ENCODE peak calls at places on chromosomes 6 and 20, in seven cellular contexts. One of them, this sample, is unnamed. For H3K4me1, the result is how much of the 10 kb centered on the place peaks cover.

GRCh38 chr6:35181933-35182612 is 31.7 kb upstream of the SCUBE3 start:
- DNase-seq in endothelial cell of umbilical vein: peak
- DNase-seq in upper lobe of left lung: peak
- DNase-seq in prostate gland: no peak
- DNase-seq in stomach: peak
- DNase-seq in spleen: no peak
- DNase-seq in HCT116: peak
- DNase-seq in this sample: peak

GRCh38 chr6:130811932-130812331 is 15.3 kb upstream of the SMLR1 start:
- DNase-seq in endothelial cell of umbilical vein: no peak
- DNase-seq in upper lobe of left lung: no peak
- DNase-seq in prostate gland: no peak
- DNase-seq in stomach: no peak
- DNase-seq in spleen: no peak
- DNase-seq in HCT116: no peak
- DNase-seq in this sample: no peak

GRCh38 chr20:62918137-62918536 is 8.2 kb downstream of the DIDO1 start:
- DNase-seq in endothelial cell of umbilical vein: no peak
- DNase-seq in upper lobe of left lung: no peak
- DNase-seq in prostate gland: no peak
- DNase-seq in stomach: no peak
- DNase-seq in spleen: no peak
- DNase-seq in HCT116: no peak
- DNase-seq in this sample: no peak

GRCh38 chr6:141321486-141322347 is 811.0 kb upstream of the GJE1 start:
- DNase-seq in endothelial cell of umbilical vein: no peak
- DNase-seq in upper lobe of left lung: no peak
- DNase-seq in prostate gland: no peak
- DNase-seq in stomach: no peak
- DNase-seq in spleen: no peak
- DNase-seq in HCT116: no peak
- DNase-seq in this sample: no peak

GRCh38 chr20:62416651-62417637 is 9.9 kb upstream of the CABLES2 start:
- DNase-seq in endothelial cell of umbilical vein: no peak
- DNase-seq in upper lobe of left lung: peak
- DNase-seq in prostate gland: no peak
- DNase-seq in stomach: no peak
- DNase-seq in spleen: no peak
- DNase-seq in HCT116: no peak
- DNase-seq in this sample: no peak

GRCh38 chr20:42705550-42705949 is 484.2 kb downstream of the PTPRT start:
- DNase-seq in endothelial cell of umbilical vein: no peak
- DNase-seq in upper lobe of left lung: no peak
- DNase-seq in prostate gland: no peak
- DNase-seq in stomach: no peak
- DNase-seq in spleen: no peak
- DNase-seq in HCT116: no peak
- DNase-seq in this sample: no peak

GRCh38 chr6:51768087-51768486 is 319.3 kb downstream of the PKHD1 start:
- DNase-seq in endothelial cell of umbilical vein: no peak
- DNase-seq in upper lobe of left lung: no peak
- DNase-seq in prostate gland: no peak
- DNase-seq in stomach: no peak
- DNase-seq in spleen: no peak
- DNase-seq in HCT116: no peak
- DNase-seq in this sample: no peak

GRCh38 chr20:63156221-63156671 is 59.7 kb downstream of the YTHDF1 start:
- DNase-seq in endothelial cell of umbilical vein: no peak
- DNase-seq in upper lobe of left lung: peak
- DNase-seq in prostate gland: no peak
- DNase-seq in stomach: no peak
- DNase-seq in spleen: peak
- DNase-seq in HCT116: no peak
- DNase-seq in this sample: no peak

GRCh38 chr6:41734666-41735426 is 562 bp downstream of the TFEB start:
- DNase-seq in endothelial cell of umbilical vein: peak
- DNase-seq in upper lobe of left lung: peak
- DNase-seq in prostate gland: peak
- DNase-seq in stomach: peak
- DNase-seq in spleen: peak
- DNase-seq in HCT116: peak
- DNase-seq in this sample: peak

GRCh38 chr6:156816505-156816904 is 39.3 kb downstream of the ARID1B start:
- DNase-seq in endothelial cell of umbilical vein: peak
- DNase-seq in upper lobe of left lung: no peak
- DNase-seq in prostate gland: peak
- DNase-seq in stomach: peak
- DNase-seq in spleen: no peak
- DNase-seq in HCT116: no peak
- DNase-seq in this sample: peak

GRCh38 chr6:41286544-41287346 is at the start of gene TREM1:
- DNase-seq in endothelial cell of umbilical vein: no peak
- DNase-seq in upper lobe of left lung: no peak
- DNase-seq in prostate gland: no peak
- DNase-seq in stomach: no peak
- DNase-seq in spleen: peak
- DNase-seq in HCT116: no peak
- DNase-seq in this sample: peak

GRCh38 chr20:43507150-43508080 is at the start of gene L3MBTL1:
- DNase-seq in endothelial cell of umbilical vein: peak
- DNase-seq in upper lobe of left lung: peak
- DNase-seq in prostate gland: peak
- DNase-seq in stomach: peak
- DNase-seq in spleen: peak
- DNase-seq in HCT116: peak
- DNase-seq in this sample: peak

GRCh38 chr6:52503344-52503747 is 73.5 kb downstream of the TRAM2 start:
- DNase-seq in endothelial cell of umbilical vein: no peak
- DNase-seq in upper lobe of left lung: no peak
- DNase-seq in prostate gland: no peak
- DNase-seq in stomach: no peak
- DNase-seq in spleen: no peak
- DNase-seq in HCT116: no peak
- DNase-seq in this sample: no peak

GRCh38 chr20:51134405-51134804 is 111.5 kb upstream of the KCNG1 start:
- DNase-seq in endothelial cell of umbilical vein: no peak
- DNase-seq in upper lobe of left lung: no peak
- DNase-seq in prostate gland: no peak
- DNase-seq in stomach: no peak
- DNase-seq in spleen: no peak
- DNase-seq in HCT116: no peak
- DNase-seq in this sample: no peak

GRCh38 chr20:61840661-61841455 is 224.8 kb downstream of the TAF4 start:
- DNase-seq in endothelial cell of umbilical vein: no peak
- DNase-seq in upper lobe of left lung: peak
- DNase-seq in prostate gland: no peak
- DNase-seq in stomach: no peak
- DNase-seq in spleen: peak
- DNase-seq in HCT116: no peak
- DNase-seq in this sample: no peak

GRCh38 chr6:132491303-132491702 is 21.6 kb downstream of the STX7 start:
- DNase-seq in endothelial cell of umbilical vein: peak
- DNase-seq in upper lobe of left lung: no peak
- DNase-seq in prostate gland: no peak
- DNase-seq in stomach: no peak
- DNase-seq in spleen: no peak
- DNase-seq in HCT116: no peak
- DNase-seq in this sample: no peak

GRCh38 chr6:136526196-136526930 is 23.9 kb downstream of the MAP7 start:
- DNase-seq in endothelial cell of umbilical vein: peak
- DNase-seq in upper lobe of left lung: peak
- DNase-seq in prostate gland: peak
- DNase-seq in stomach: peak
- DNase-seq in spleen: peak
- DNase-seq in HCT116: no peak
- DNase-seq in this sample: no peak

GRCh38 chr6:135323202-135323668 is 142.1 kb downstream of the MYB start:
- DNase-seq in endothelial cell of umbilical vein: no peak
- DNase-seq in upper lobe of left lung: no peak
- DNase-seq in prostate gland: no peak
- DNase-seq in stomach: no peak
- DNase-seq in spleen: no peak
- DNase-seq in HCT116: no peak
- DNase-seq in this sample: no peak

GRCh38 chr6:25787469-25787868 is 32.9 kb downstream of the SLC17A4 start:
- DNase-seq in endothelial cell of umbilical vein: no peak
- DNase-seq in upper lobe of left lung: no peak
- DNase-seq in prostate gland: no peak
- DNase-seq in stomach: no peak
- DNase-seq in spleen: no peak
- DNase-seq in HCT116: no peak
- DNase-seq in this sample: no peak

GRCh38 chr6:158559895-158560786 is at the start of gene TMEM181:
- DNase-seq in endothelial cell of umbilical vein: peak
- DNase-seq in upper lobe of left lung: peak
- DNase-seq in prostate gland: peak
- DNase-seq in stomach: peak
- DNase-seq in spleen: peak
- DNase-seq in HCT116: peak
- DNase-seq in this sample: peak

GRCh38 chr20:1489764-1490436 is 1.3 kb downstream of the SIRPB2 start:
- DNase-seq in endothelial cell of umbilical vein: peak
- DNase-seq in upper lobe of left lung: no peak
- DNase-seq in prostate gland: no peak
- DNase-seq in stomach: no peak
- DNase-seq in spleen: no peak
- DNase-seq in HCT116: peak
- DNase-seq in this sample: no peak

GRCh38 chr20:24148372-24148771 is 159.8 kb upstream of the GGTLC1 start:
- DNase-seq in endothelial cell of umbilical vein: no peak
- DNase-seq in upper lobe of left lung: no peak
- DNase-seq in prostate gland: no peak
- DNase-seq in stomach: no peak
- DNase-seq in spleen: no peak
- DNase-seq in HCT116: no peak
- DNase-seq in this sample: peak

GRCh38 chr6:65709099-65709830 is 2.2 kb upstream of the EYS start:
- DNase-seq in endothelial cell of umbilical vein: no peak
- DNase-seq in upper lobe of left lung: no peak
- DNase-seq in prostate gland: no peak
- DNase-seq in stomach: no peak
- DNase-seq in spleen: no peak
- DNase-seq in HCT116: no peak
- DNase-seq in this sample: no peak

GRCh38 chr6:27873101-27874030 is 38.8 kb downstream of the OR2B2 start:
- DNase-seq in endothelial cell of umbilical vein: peak
- DNase-seq in upper lobe of left lung: peak
- DNase-seq in prostate gland: peak
- DNase-seq in stomach: peak
- DNase-seq in spleen: peak
- DNase-seq in HCT116: no peak
- DNase-seq in this sample: peak

GRCh38 chr20:36542516-36543186 is 1.3 kb downstream of the MYL9 start:
- DNase-seq in endothelial cell of umbilical vein: no peak
- DNase-seq in upper lobe of left lung: no peak
- DNase-seq in prostate gland: no peak
- DNase-seq in stomach: no peak
- DNase-seq in spleen: peak
- DNase-seq in HCT116: no peak
- DNase-seq in this sample: no peak

GRCh38 chr6:3795836-3796395 is 44.4 kb upstream of the PXDC1 start:
- DNase-seq in endothelial cell of umbilical vein: peak
- DNase-seq in upper lobe of left lung: no peak
- DNase-seq in prostate gland: no peak
- DNase-seq in stomach: no peak
- DNase-seq in spleen: no peak
- DNase-seq in HCT116: no peak
- DNase-seq in this sample: no peak
- TF ChIP-seq POLR2AphosphoS5 in endothelial cell of umbilical vein: no peak
- TF ChIP-seq POLR2AphosphoS5 in upper lobe of left lung: no peak
- TF ChIP-seq POLR2AphosphoS5 in prostate gland: no peak
- TF ChIP-seq POLR2AphosphoS5 in stomach: no peak
- TF ChIP-seq POLR2AphosphoS5 in spleen: no peak
- TF ChIP-seq POLR2AphosphoS5 in HCT116: no peak
- TF ChIP-seq POLR2AphosphoS5 in this sample: no peak

DNA sequence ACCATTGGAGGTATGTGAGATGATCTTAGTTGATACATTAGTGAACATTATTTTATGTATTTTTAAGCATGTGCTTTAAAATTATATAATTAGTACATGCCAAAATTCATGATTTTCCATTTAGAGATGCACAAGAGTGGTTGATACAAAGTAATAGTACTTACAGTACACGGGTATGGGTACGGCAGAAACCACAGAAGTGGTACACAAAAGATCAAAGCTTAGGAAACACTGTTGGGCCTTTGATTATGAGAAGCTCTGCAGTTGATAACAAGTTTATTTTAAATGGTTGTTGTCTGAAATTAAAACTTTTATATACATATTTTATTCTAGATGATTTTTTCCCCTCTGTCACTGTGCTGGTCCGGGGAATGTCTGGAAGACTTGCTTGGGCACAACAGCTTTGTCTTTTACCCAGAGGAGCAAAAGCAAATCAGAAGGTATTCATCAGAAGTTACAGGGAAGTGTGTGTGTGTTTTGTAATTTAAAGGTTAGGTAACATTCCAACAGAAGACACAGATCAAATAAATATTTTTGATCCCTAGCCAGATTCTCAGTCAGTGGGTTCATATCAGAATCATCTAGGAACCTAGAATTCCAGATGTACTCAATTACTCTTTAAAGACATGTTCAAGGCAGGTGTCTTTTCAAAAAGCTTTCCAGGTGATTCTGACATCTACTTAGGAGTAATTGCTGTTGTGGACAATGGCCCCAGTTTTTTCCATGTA is 32.5 kb upstream of the ADIG start:
- DNase-seq in endothelial cell of umbilical vein: no peak
- DNase-seq in upper lobe of left lung: no peak
- DNase-seq in prostate gland: no peak
- DNase-seq in stomach: no peak
- DNase-seq in spleen: no peak
- DNase-seq in HCT116: no peak
- DNase-seq in this sample: no peak
- TF ChIP-seq CTCF in endothelial cell of umbilical vein: no peak
- TF ChIP-seq CTCF in upper lobe of left lung: no peak
- TF ChIP-seq CTCF in prostate gland: no peak
- TF ChIP-seq CTCF in stomach: no peak
- TF ChIP-seq CTCF in spleen: no peak
- TF ChIP-seq CTCF in HCT116: no peak
- TF ChIP-seq CTCF in this sample: no peak

DNA sequence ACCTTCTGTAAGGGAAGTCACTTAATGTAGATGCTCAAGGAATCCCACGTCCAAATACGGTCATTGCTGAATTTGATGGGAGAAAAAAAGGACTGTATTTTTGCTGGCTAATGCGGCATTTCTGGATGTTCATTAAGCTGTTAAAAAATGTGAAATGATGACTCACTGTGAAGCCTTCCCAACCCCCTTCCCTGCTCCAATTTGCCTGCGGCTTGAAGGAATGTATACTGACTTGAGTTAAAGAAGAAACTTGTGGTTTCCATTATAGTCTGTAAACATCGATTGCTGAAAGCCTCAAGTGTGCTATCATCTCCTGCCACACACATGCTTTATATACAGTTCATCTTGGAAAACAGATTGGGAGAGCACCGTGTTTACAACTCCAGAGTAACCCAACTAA is 249.1 kb upstream of the JAG1 start:
- DNase-seq in endothelial cell of umbilical vein: no peak
- DNase-seq in upper lobe of left lung: no peak
- DNase-seq in prostate gland: no peak
- DNase-seq in stomach: no peak
- DNase-seq in spleen: no peak
- DNase-seq in HCT116: no peak
- DNase-seq in this sample: no peak
- H3K4me1 ChIP-seq in endothelial cell of umbilical vein: under half
- H3K4me1 ChIP-seq in upper lobe of left lung: under half
- H3K4me1 ChIP-seq in prostate gland: under half
- H3K4me1 ChIP-seq in stomach: under half
- H3K4me1 ChIP-seq in spleen: under half
- H3K4me1 ChIP-seq in HCT116: under half
- H3K4me1 ChIP-seq in this sample: under half

GRCh38 chr6:4914412-4915159 is 89.3 kb downstream of the RPP40 start:
- DNase-seq in endothelial cell of umbilical vein: no peak
- DNase-seq in upper lobe of left lung: no peak
- DNase-seq in prostate gland: no peak
- DNase-seq in stomach: no peak
- DNase-seq in spleen: no peak
- DNase-seq in HCT116: no peak
- DNase-seq in this sample: no peak
- TF ChIP-seq POLR2AphosphoS5 in endothelial cell of umbilical vein: no peak
- TF ChIP-seq POLR2AphosphoS5 in upper lobe of left lung: no peak
- TF ChIP-seq POLR2AphosphoS5 in prostate gland: no peak
- TF ChIP-seq POLR2AphosphoS5 in stomach: no peak
- TF ChIP-seq POLR2AphosphoS5 in spleen: no peak
- TF ChIP-seq POLR2AphosphoS5 in HCT116: no peak
- TF ChIP-seq POLR2AphosphoS5 in this sample: no peak

This sample was measured in transverse colon.